ENCODE peak calls at places on chromosome 5, in nine cellular contexts. J, Y, G, C, P, L, B, A and T are unnamed samples. For H3K27me3, the result is how much of the 10 kb centered on the place peaks cover.

GRCh38 chr5:141811287-141812155 is 66.7 kb downstream of the PCDH1 start:
- DNase-seq in B (no peak), P (no peak), J (no peak), C (no peak), L (no peak), G (no peak), Y (no peak), A (no peak), T (no peak)

GRCh38 chr5:23507278-23507685 is at the start of gene PRDM9:
- DNase-seq in L (peak), C (no peak), B (peak), P (no peak), G (no peak), J (no peak), A (peak), Y (peak), T (peak)

GRCh38 chr5:16066320-16066719 is 113.3 kb downstream of the MARCHF11 start:
- DNase-seq in P (no peak), L (no peak), G (no peak), Y (no peak), J (no peak), A (no peak), C (no peak), B (no peak), T (no peak)

GRCh38 chr5:173969167-173970049 is 19.6 kb upstream of the C5orf47 start:
- DNase-seq in G (no peak), P (no peak), Y (no peak), A (no peak), J (peak), B (no peak), L (no peak), C (no peak), T (no peak)

GRCh38 chr5:4989121-4989520 is 151.0 kb upstream of the ADAMTS16 start:
- DNase-seq in A (no peak), C (no peak), P (no peak), G (no peak), Y (no peak), B (no peak), L (no peak), J (no peak), T (no peak)

GRCh38 chr5:9546973-9547947 is 1.4 kb upstream of the SEMA5A start:
- DNase-seq in J (peak), P (no peak), A (peak), B (no peak), G (no peak), C (peak), Y (no peak), L (no peak), T (no peak)

GRCh38 chr5:90174236-90174635 is 235.3 kb downstream of the CETN3 start:
- DNase-seq in L (no peak), G (no peak), P (no peak), B (no peak), A (no peak), Y (no peak), J (no peak), C (no peak), T (no peak)

GRCh38 chr5:5316333-5316732 is 106.1 kb upstream of the ICE1 start:
- DNase-seq in J (no peak), G (peak), P (no peak), B (no peak), L (no peak), A (no peak), Y (no peak), C (no peak), T (no peak)

GRCh38 chr5:45695011-45695667 is 1.0 kb downstream of the HCN1 start:
- DNase-seq in J (no peak), G (no peak), C (no peak), P (no peak), L (no peak), A (no peak), B (no peak), Y (no peak), T (no peak)

GRCh38 chr5:9173281-9174048 is 372.4 kb downstream of the SEMA5A start:
- DNase-seq in L (no peak), J (peak), C (no peak), P (no peak), A (no peak), G (no peak), B (no peak), Y (no peak), T (no peak)

GRCh38 chr5:124453221-124454032 is 293.0 kb downstream of the ZNF608 start:
- DNase-seq in P (no peak), Y (no peak), B (no peak), G (no peak), L (no peak), A (no peak), C (no peak), J (peak), T (no peak)

GRCh38 chr5:1853531-1853930 is 29.2 kb downstream of the IRX4 start:
- DNase-seq in C (no peak), G (no peak), J (no peak), Y (peak), P (no peak), L (no peak), A (no peak), B (no peak), T (no peak)

GRCh38 chr5:171521679-171522078 is 102.2 kb downstream of the FGF18 start:
- DNase-seq in G (no peak), Y (no peak), B (no peak), J (no peak), L (no peak), A (no peak), C (no peak), P (no peak), T (no peak)

GRCh38 chr5:168747987-168748777 is 169.0 kb upstream of the PANK3 start:
- DNase-seq in C (no peak), Y (no peak), P (no peak), L (peak), J (no peak), B (no peak), A (no peak), G (no peak), T (peak)

GRCh38 chr5:40981420-40981819 is 72.1 kb downstream of the C7 start:
- DNase-seq in L (no peak), B (no peak), P (no peak), G (no peak), C (no peak), Y (no peak), A (no peak), J (peak), T (no peak)

GRCh38 chr5:54522080-54522479 is 4.5 kb downstream of the SNX18 start:
- DNase-seq in G (no peak), A (no peak), P (no peak), L (no peak), Y (no peak), B (no peak), C (no peak), J (no peak), T (no peak)

GRCh38 chr5:10701567-10702039 is 59.4 kb downstream of the DAP start:
- DNase-seq in L (peak), B (peak), J (peak), Y (no peak), G (no peak), C (peak), P (no peak), A (no peak), T (no peak)

GRCh38 chr5:96426831-96427230 is 6.2 kb downstream of the PCSK1 start:
- DNase-seq in B (no peak), C (no peak), Y (no peak), P (no peak), L (no peak), A (no peak), J (no peak), G (no peak), T (no peak)

GRCh38 chr5:93277001-93277400 is 304.0 kb downstream of the NR2F1-AS1 start:
- DNase-seq in L (no peak), Y (no peak), G (no peak), A (no peak), B (no peak), P (no peak), C (no peak), J (peak), T (no peak)

DNA sequence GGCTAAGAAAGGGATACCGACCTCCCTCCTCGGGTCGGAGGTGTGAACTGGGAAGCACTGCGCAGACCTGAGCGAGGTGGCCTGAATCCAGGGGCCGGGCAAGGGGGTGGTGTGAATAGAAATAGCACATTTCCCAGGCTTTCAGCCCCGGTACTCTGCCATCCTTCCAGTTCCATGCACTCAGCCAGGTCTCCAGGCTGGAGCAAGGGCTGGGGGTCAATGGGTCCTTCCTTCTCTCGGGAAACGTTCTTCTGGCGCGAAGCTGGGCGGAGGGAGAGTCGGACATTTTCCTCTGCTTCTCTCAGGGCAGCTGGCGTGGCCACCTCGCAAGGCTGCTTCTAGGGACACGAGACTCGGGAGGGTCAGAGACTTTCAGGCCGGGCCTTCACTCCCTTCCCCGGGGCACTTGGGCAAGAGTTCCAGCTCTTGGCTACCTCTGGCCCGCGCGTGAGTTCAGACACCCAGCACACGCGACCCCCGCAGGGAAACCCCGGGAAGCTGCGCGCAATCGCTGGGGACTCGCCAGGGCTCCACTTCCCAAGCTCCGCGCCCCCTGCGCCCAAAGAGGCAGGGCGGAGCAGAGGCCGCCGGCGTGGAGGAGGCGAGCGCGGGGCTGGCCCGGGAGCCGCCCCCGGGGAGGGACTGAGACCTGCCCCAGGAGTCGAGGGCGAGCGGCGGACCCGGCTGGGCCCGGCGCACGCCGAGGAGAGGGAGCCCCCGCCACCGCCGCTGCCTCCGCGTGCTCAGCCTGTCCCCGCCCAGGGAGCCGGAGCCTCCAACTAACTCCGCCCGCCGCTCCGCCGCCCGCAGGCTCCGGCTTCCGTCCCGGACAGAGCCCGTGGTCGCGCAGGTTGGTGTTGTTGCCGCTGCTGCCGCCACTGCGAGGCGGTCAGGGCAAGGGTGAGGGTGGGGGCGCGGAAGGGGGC is at the start of gene PAM:
- DNase-seq in B (peak), P (peak), C (peak), A (peak), J (peak), L (peak), G (peak), Y (peak), T (peak)
- TF ChIP-seq POLR2A in B (peak), P (no peak), C (peak), A (peak), J (peak), L (peak), G (peak), Y (no peak), T (no peak)

GRCh38 chr5:53476019-53476418 is 4.4 kb upstream of the FST start:
- DNase-seq in L (no peak), A (no peak), B (no peak), Y (no peak), P (no peak), J (no peak), C (no peak), G (no peak), T (no peak)
- H3K27me3 ChIP-seq in L (under half), A (under half), B (under half), Y (under half), P (under half), J (under half), C (under half), G (under half), T (under half)

GRCh38 chr5:180866985-180867384 is 5.9 kb upstream of the ZFP62 start:
- DNase-seq in L (no peak), C (no peak), A (no peak), B (no peak), J (no peak), G (no peak), Y (no peak), P (no peak), T (no peak)

GRCh38 chr5:180860273-180860886 is 696 bp downstream of the ZFP62 start:
- DNase-seq in L (no peak), C (peak), G (no peak), Y (no peak), P (no peak), A (peak), B (no peak), J (no peak), T (no peak)

GRCh38 chr5:180866296-180866695 is 5.2 kb upstream of the ZFP62 start:
- DNase-seq in L (no peak), G (no peak), Y (no peak), J (no peak), P (no peak), C (no peak), B (no peak), A (no peak), T (no peak)

GRCh38 chr5:180862645-180863044 is 1.6 kb upstream of the ZFP62 start:
- DNase-seq in B (no peak), L (no peak), A (no peak), J (no peak), C (peak), P (no peak), Y (no peak), G (no peak), T (no peak)

DNA sequence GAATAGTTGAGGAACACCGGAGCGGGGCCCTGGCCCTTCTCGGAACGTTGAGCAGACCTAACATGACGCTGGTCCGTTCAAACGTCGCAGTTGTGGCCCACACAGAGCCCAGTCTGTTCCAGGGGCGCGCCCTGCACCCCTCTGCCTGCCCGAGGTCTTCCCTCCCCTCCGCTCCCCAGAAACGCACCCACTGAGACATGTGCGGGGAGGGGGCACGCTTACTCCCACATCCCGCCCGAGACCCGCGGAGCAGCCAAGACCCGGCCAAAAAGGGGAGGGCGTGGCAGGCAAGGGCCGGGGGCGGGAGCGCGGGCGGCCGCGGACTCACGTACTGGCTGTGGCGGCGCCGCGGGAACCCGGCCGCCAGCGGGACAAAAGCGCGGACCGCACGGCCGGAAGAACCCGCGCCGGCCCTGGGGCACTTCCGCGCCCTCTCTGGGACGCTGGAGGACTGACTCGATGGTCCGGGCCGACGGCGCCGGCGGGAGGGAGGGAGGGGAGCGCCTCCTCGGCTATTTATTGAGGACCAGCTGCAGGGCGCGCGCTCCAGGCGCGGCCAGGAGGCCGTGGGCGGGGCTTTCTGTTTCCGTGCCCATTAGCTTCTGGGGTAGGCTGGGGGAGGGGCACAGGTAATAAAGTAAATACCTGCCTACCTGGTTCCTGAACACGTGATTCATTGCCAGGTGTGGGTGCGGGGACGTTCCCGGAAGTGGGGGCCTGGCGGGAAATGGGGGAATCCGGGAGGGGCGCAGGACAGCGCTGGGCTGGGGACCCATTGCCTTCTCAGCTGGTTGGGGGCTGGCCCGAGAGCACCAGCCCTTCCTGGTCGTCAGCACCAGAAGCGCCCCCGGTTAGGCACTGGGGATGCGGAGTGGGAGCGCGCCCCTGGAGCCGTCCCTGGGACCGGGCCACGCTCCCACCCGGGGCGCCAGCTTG is at the start of gene ZFP62:
- DNase-seq in C (peak), J (peak), Y (peak), G (peak), A (peak), L (peak), B (peak), P (peak), T (peak)
- TF ChIP-seq POLR2A in C (peak), J (peak), Y (no peak), G (peak), A (peak), L (peak), B (peak), P (no peak), T (peak)

GRCh38 chr5:148483750-148484149 is 100.0 kb downstream of the FBXO38 start:
- DNase-seq in A (no peak), G (no peak), L (no peak), Y (no peak), C (no peak), J (no peak), P (no peak), B (no peak), T (no peak)

GRCh38 chr5:148486456-148486855 is 102.7 kb downstream of the FBXO38 start:
- DNase-seq in G (no peak), J (no peak), P (no peak), A (no peak), Y (no peak), C (no peak), L (no peak), B (no peak), T (no peak)

GRCh38 chr5:148482697-148483462 is 99.1 kb downstream of the FBXO38 start:
- DNase-seq in J (peak), C (peak), L (peak), B (peak), G (no peak), A (peak), Y (no peak), P (no peak), T (peak)

GRCh38 chr5:148484651-148485050 is 100.9 kb downstream of the FBXO38 start:
- DNase-seq in A (no peak), P (no peak), B (no peak), Y (no peak), L (no peak), G (no peak), J (no peak), C (no peak), T (no peak)

DNA sequence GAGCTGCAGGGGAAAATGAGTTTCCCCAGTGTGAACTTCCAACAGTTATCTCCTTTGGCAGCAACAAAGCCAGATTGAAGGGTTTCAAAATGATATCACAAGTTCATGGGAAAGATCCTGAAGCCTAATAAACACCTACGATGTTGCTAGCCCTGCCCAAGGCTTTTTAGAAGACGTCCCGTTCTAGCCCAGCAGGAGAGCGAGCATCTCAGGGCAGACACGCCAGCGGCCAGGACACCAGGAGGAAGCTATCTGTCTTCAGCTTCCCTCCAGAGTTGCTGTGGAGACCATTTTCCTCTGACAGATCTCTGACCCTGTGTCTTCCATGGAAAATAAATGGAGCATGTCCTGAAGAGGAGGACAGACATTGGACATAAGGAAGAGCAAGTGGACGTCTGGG is 98.4 kb downstream of the FBXO38 start:
- DNase-seq in B (no peak), C (no peak), P (no peak), Y (no peak), L (no peak), G (no peak), A (no peak), J (no peak), T (no peak)
- H3K27me3 ChIP-seq in B (under half), C (under half), P (under half), Y (under half), L (under half), G (under half), A (under half), J (under half), T (under half)

GRCh38 chr5:78509884-78510769 is 138.4 kb downstream of the LHFPL2 start:
- DNase-seq in L (peak), J (no peak), Y (peak), B (no peak), G (peak), C (peak), A (peak), P (no peak), T (peak)
- TF ChIP-seq POLR2A in L (no peak), J (no peak), Y (no peak), B (no peak), G (peak), C (no peak), A (peak), P (no peak), T (peak)

GRCh38 chr5:128276537-128277216 is 193.1 kb downstream of the SLC12A2 start:
- DNase-seq in Y (no peak), B (no peak), P (no peak), C (no peak), L (no peak), J (peak), G (no peak), A (no peak), T (no peak)

GRCh38 chr5:128271859-128272446 is 188.4 kb downstream of the SLC12A2 start:
- DNase-seq in C (no peak), J (peak), P (no peak), G (no peak), A (no peak), B (no peak), L (peak), Y (no peak), T (no peak)

GRCh38 chr5:128271071-128271470 is 187.5 kb downstream of the SLC12A2 start:
- DNase-seq in B (no peak), P (no peak), G (no peak), L (no peak), J (no peak), C (no peak), Y (no peak), A (no peak), T (no peak)

GRCh38 chr5:128274441-128274840 is 190.9 kb downstream of the SLC12A2 start:
- DNase-seq in A (no peak), L (no peak), Y (no peak), C (no peak), B (no peak), G (no peak), J (no peak), P (no peak), T (no peak)

GRCh38 chr5:128273736-128274135 is 190.2 kb downstream of the SLC12A2 start:
- DNase-seq in A (no peak), G (no peak), B (no peak), C (no peak), J (no peak), P (no peak), Y (no peak), L (no peak), T (no peak)
- H3K27me3 ChIP-seq in A (under half), G (under half), B (under half), C (under half), J (under half), P (under half), Y (under half), L (under half), T (under half)

GRCh38 chr5:149271717-149272558 is at the start of gene AFAP1L1:
- DNase-seq in P (no peak), J (peak), G (peak), A (peak), B (peak), L (peak), C (peak), Y (no peak), T (peak)
- TF ChIP-seq POLR2A in P (no peak), J (no peak), G (peak), A (no peak), B (peak), L (no peak), C (no peak), Y (no peak), T (peak)

DNA sequence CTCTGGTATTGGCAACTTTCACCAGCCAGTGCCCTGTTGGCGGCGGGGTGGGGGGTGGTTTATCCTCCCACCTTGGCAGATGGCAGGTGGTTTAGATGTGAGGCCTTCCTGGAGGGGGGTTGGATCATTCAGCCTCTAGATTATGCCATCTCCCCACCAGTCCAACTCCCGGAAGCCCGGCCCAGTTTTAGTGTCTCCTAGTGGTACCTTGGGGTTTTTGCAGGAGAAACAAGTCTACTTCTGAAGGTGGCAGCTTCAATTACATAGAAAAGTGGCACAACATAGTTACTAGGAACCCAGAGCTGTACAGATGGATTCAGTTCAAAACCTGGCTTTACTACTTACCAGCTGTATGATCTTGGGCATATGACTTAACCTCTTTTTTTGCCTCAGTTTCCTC is 11.3 kb downstream of the PRLR start:
- DNase-seq in L (no peak), G (no peak), B (no peak), C (no peak), Y (no peak), P (no peak), J (no peak), A (no peak), T (no peak)
- H3K27me3 ChIP-seq in L (under half), G (under half), B (under half), C (under half), Y (under half), P (under half), J (under half), A (under half), T (under half)

GRCh38 chr5:75717082-75717922 is at the start of gene POC5:
- DNase-seq in B (peak), C (peak), L (peak), G (peak), P (peak), A (peak), Y (peak), J (peak), T (peak)
- TF ChIP-seq POLR2A in B (peak), C (peak), L (no peak), G (peak), P (no peak), A (peak), Y (peak), J (no peak), T (peak)